ENCODE peak calls at places on chromosomes 5 and 9, in five cellular contexts. C is HCT116, K is pancreas, D is prostate gland, P is Peyer's patch. L is an unnamed sample.

GRCh38 chr9:123150708-123151503 is 117.4 kb downstream of the GPR21 start:
- DNase-seq in C (no peak), K (no peak), D (no peak), P (no peak), L (no peak)

GRCh38 chr9:4073371-4073770 is 226.5 kb downstream of the GLIS3 start:
- DNase-seq in C (peak; percentile 49), K (no peak), D (no peak), P (no peak), L (no peak)

GRCh38 chr5:172897691-172898512 is 61.3 kb upstream of the RPL26L1 start:
- DNase-seq in C (no peak), K (no peak), D (no peak), P (no peak), L (no peak)

GRCh38 chr9:83041771-83042170 is 21.2 kb downstream of the RASEF start:
- DNase-seq in C (no peak), K (no peak), D (no peak), P (no peak), L (no peak)

GRCh38 chr5:85049020-85049419 is 664.3 kb upstream of the EDIL3 start:
- DNase-seq in C (peak; percentile 8), K (no peak), D (no peak), P (no peak), L (no peak)

GRCh38 chr5:119070578-119070827 is 384 bp upstream of the DMXL1 start:
- DNase-seq in C (no peak), K (no peak), D (no peak), P (peak; percentile 91), L (no peak)

GRCh38 chr5:82290005-82290404 is 11.9 kb upstream of the RPS23 start:
- DNase-seq in C (no peak), K (no peak), D (no peak), P (no peak), L (no peak)

GRCh38 chr9:113589890-113590289 is 126.4 kb downstream of the RGS3 start:
- DNase-seq in C (no peak), K (no peak), D (no peak), P (no peak), L (no peak)

GRCh38 chr9:103533318-103533717 is 538.2 kb downstream of the CYLC2 start:
- DNase-seq in C (no peak), K (no peak), D (no peak), P (no peak), L (no peak)

GRCh38 chr5:179439181-179439990 is 94.1 kb upstream of the ADAMTS2 start:
- DNase-seq in C (no peak), K (no peak), D (no peak), P (no peak), L (no peak)

GRCh38 chr5:137466888-137467287 is 32.2 kb downstream of the SPOCK1 start:
- DNase-seq in C (no peak), K (no peak), D (no peak), P (no peak), L (no peak)

GRCh38 chr9:100084734-100085133 is 14.1 kb downstream of the ERP44 start:
- DNase-seq in C (no peak), K (no peak), D (no peak), P (no peak), L (peak; percentile 67)

GRCh38 chr9:113602126-113603119 is 138.9 kb downstream of the RGS3 start:
- DNase-seq in C (peak; percentile 53), K (peak; percentile 71), D (no peak), P (no peak), L (peak; percentile 50)

GRCh38 chr9:3875371-3876132 is 349.8 kb upstream of the RFX3 start:
- DNase-seq in C (peak; percentile 54), K (no peak), D (no peak), P (no peak), L (no peak)

GRCh38 chr9:79642671-79643070 is 70.9 kb downstream of the TLE4 start:
- DNase-seq in C (no peak), K (no peak), D (no peak), P (no peak), L (no peak)

GRCh38 chr9:133683494-133684460 is 47.6 kb downstream of the DBH start:
- DNase-seq in C (no peak), K (peak; percentile 26), D (no peak), P (peak; percentile 49), L (no peak)

GRCh38 chr5:116557669-116558271 is 16.9 kb downstream of the SEMA6A start:
- DNase-seq in C (no peak), K (no peak), D (no peak), P (no peak), L (no peak)

GRCh38 chr5:72346396-72346795 is 26.2 kb downstream of the PTCD2 start:
- DNase-seq in C (no peak), K (peak; percentile 42), D (no peak), P (no peak), L (no peak)

GRCh38 chr9:91180240-91180929 is 181.3 kb downstream of the AUH start:
- DNase-seq in C (no peak), K (no peak), D (no peak), P (no peak), L (no peak)

GRCh38 chr9:13942695-13943094 is 371.2 kb downstream of the NFIB start:
- DNase-seq in C (no peak), K (no peak), D (no peak), P (no peak), L (no peak)

GRCh38 chr5:61290815-61291214 is 41.2 kb upstream of the ZSWIM6 start:
- DNase-seq in C (no peak), K (peak; percentile 62), D (peak; percentile 50), P (no peak), L (no peak)

GRCh38 chr5:61289669-61290363 is 42.2 kb upstream of the ZSWIM6 start:
- DNase-seq in C (no peak), K (no peak), D (no peak), P (no peak), L (no peak)

GRCh38 chr5:61286446-61287132 is 45.5 kb upstream of the ZSWIM6 start:
- DNase-seq in C (no peak), K (no peak), D (no peak), P (no peak), L (no peak)

GRCh38 chr5:61292130-61292672 is 39.9 kb upstream of the ZSWIM6 start:
- DNase-seq in C (no peak), K (no peak), D (no peak), P (no peak), L (no peak)

DNA sequence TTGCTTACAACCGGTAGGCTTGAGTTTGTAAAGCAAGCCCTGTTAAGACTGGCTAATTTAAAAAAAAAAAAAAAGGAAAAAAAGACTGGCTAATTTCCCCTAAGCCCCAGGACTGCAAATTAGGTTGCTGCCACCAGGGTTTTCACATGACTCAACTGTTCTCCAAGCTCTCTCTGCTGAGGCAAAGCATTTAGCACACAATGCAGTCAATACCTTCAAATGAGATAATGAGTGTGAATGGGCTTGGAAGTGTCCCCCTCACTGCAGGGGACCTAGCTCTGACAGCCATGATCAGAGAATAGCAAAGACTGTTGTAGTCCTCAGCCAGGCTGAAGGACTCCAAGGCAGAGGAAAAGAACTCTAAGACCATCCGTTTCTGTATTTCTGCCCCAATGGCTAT is 42.8 kb upstream of the ZSWIM6 start:
- DNase-seq in C (no peak), K (no peak), D (no peak), P (no peak), L (no peak)
- TF ChIP-seq CTCF in C (peak; percentile 26), K (no peak), D (no peak), P (no peak), L (no peak)

GRCh38 chr9:127207734-127208410 is 56.7 kb upstream of the GARNL3 start:
- DNase-seq in C (no peak), K (no peak), D (no peak), P (no peak), L (no peak)
- H3K27me3 ChIP-seq in C (no peaks in the 10 kb centered on the region), K (no peaks in the 10 kb centered on the region), D (no peaks in the 10 kb centered on the region), P (no peaks in the 10 kb centered on the region), L (no peaks in the 10 kb centered on the region)

GRCh38 chr5:58930520-58930919 is 347.6 kb downstream of the RAB3C start:
- DNase-seq in C (no peak), K (no peak), D (no peak), P (no peak), L (no peak)
- TF ChIP-seq CTCF in C (no peak), K (no peak), D (no peak), P (no peak), L (no peak)

GRCh38 chr5:180591249-180591887 is at the start of gene SCGB3A1:
- DNase-seq in C (no peak), K (no peak), D (no peak), P (no peak), L (no peak)
- H3K27me3 ChIP-seq in C (no peaks in the 10 kb centered on the region), K (no peaks in the 10 kb centered on the region), D (peaks cover 9% of the 10 kb centered on the region), P (no peaks in the 10 kb centered on the region), L (no peaks in the 10 kb centered on the region)

GRCh38 chr9:33860200-33860871 is 43.4 kb downstream of the UBE2R2 start:
- DNase-seq in C (no peak), K (no peak), D (no peak), P (no peak), L (no peak)
- TF ChIP-seq CTCF in C (peak; percentile 54), K (no peak), D (no peak), P (no peak), L (no peak)